ENCODE peak calls at places on chromosomes 1 and 21, in nine cellular contexts. One of them, this sample, is unnamed. For H3K4me1, the result is how much of the 10 kb centered on the place peaks cover.

GRCh38 chr1:2135425-2135824 is 59.1 kb downstream of the FAAP20 start:
- DNase-seq in hepatocyte: peak
- DNase-seq in OCI-LY7: no peak
- DNase-seq in neural progenitor cell: peak
- DNase-seq in GM23338: no peak
- DNase-seq in SK-N-SH: peak
- DNase-seq in GM23248: peak
- DNase-seq in PC-3: peak
- DNase-seq in HCT116: no peak
- DNase-seq in this sample: no peak

GRCh38 chr1:12669529-12670068 is 25.7 kb downstream of the AADACL4 start:
- DNase-seq in HCT116: no peak
- DNase-seq in GM23338: no peak
- DNase-seq in PC-3: no peak
- DNase-seq in SK-N-SH: no peak
- DNase-seq in OCI-LY7: no peak
- DNase-seq in GM23248: peak
- DNase-seq in hepatocyte: no peak
- DNase-seq in neural progenitor cell: no peak
- DNase-seq in this sample: no peak

GRCh38 chr1:84504580-84505021 is 1.6 kb upstream of the SPATA1 start:
- DNase-seq in hepatocyte: peak
- DNase-seq in neural progenitor cell: peak
- DNase-seq in SK-N-SH: peak
- DNase-seq in OCI-LY7: peak
- DNase-seq in PC-3: peak
- DNase-seq in GM23248: peak
- DNase-seq in HCT116: no peak
- DNase-seq in GM23338: no peak
- DNase-seq in this sample: no peak

GRCh38 chr1:21313146-21313885 is 23.1 kb upstream of the ECE1 start:
- DNase-seq in neural progenitor cell: no peak
- DNase-seq in OCI-LY7: no peak
- DNase-seq in GM23338: no peak
- DNase-seq in hepatocyte: no peak
- DNase-seq in PC-3: no peak
- DNase-seq in SK-N-SH: peak
- DNase-seq in GM23248: peak
- DNase-seq in HCT116: no peak
- DNase-seq in this sample: no peak

GRCh38 chr1:1777510-1777909 is 760 bp downstream of the NADK start:
- DNase-seq in GM23338: peak
- DNase-seq in GM23248: peak
- DNase-seq in PC-3: peak
- DNase-seq in OCI-LY7: peak
- DNase-seq in SK-N-SH: peak
- DNase-seq in HCT116: peak
- DNase-seq in hepatocyte: peak
- DNase-seq in neural progenitor cell: peak
- DNase-seq in this sample: peak

GRCh38 chr1:57858740-57859139 is 434.9 kb upstream of the DAB1 start:
- DNase-seq in GM23338: peak
- DNase-seq in GM23248: no peak
- DNase-seq in OCI-LY7: no peak
- DNase-seq in HCT116: no peak
- DNase-seq in hepatocyte: no peak
- DNase-seq in PC-3: no peak
- DNase-seq in neural progenitor cell: no peak
- DNase-seq in SK-N-SH: no peak
- DNase-seq in this sample: no peak

GRCh38 chr1:40143891-40144575 is 17.2 kb upstream of the RLF start:
- DNase-seq in PC-3: peak
- DNase-seq in GM23248: peak
- DNase-seq in hepatocyte: peak
- DNase-seq in HCT116: peak
- DNase-seq in SK-N-SH: peak
- DNase-seq in neural progenitor cell: peak
- DNase-seq in GM23338: peak
- DNase-seq in OCI-LY7: peak
- DNase-seq in this sample: peak

GRCh38 chr21:43740497-43741156 is 21.7 kb downstream of the PDXK start:
- DNase-seq in PC-3: no peak
- DNase-seq in hepatocyte: peak
- DNase-seq in HCT116: no peak
- DNase-seq in GM23338: peak
- DNase-seq in SK-N-SH: peak
- DNase-seq in OCI-LY7: no peak
- DNase-seq in GM23248: peak
- DNase-seq in neural progenitor cell: peak
- DNase-seq in this sample: no peak

GRCh38 chr1:38312753-38313152 is 266.2 kb upstream of the POU3F1 start:
- DNase-seq in OCI-LY7: no peak
- DNase-seq in neural progenitor cell: no peak
- DNase-seq in HCT116: no peak
- DNase-seq in GM23338: no peak
- DNase-seq in hepatocyte: no peak
- DNase-seq in GM23248: no peak
- DNase-seq in SK-N-SH: no peak
- DNase-seq in PC-3: no peak
- DNase-seq in this sample: no peak

GRCh38 chr1:211741116-211741515 is 65.7 kb upstream of the NEK2 start:
- DNase-seq in GM23338: peak
- DNase-seq in hepatocyte: no peak
- DNase-seq in neural progenitor cell: no peak
- DNase-seq in GM23248: no peak
- DNase-seq in OCI-LY7: no peak
- DNase-seq in SK-N-SH: no peak
- DNase-seq in HCT116: no peak
- DNase-seq in PC-3: no peak
- DNase-seq in this sample: no peak

GRCh38 chr1:53799141-53799540 is 39.0 kb downstream of the NDC1 start:
- DNase-seq in GM23248: no peak
- DNase-seq in HCT116: no peak
- DNase-seq in GM23338: no peak
- DNase-seq in OCI-LY7: no peak
- DNase-seq in hepatocyte: no peak
- DNase-seq in SK-N-SH: no peak
- DNase-seq in PC-3: no peak
- DNase-seq in neural progenitor cell: no peak
- DNase-seq in this sample: no peak

GRCh38 chr1:32650157-32650751 is at the start of gene ZBTB8OS:
- DNase-seq in GM23338: peak
- DNase-seq in PC-3: peak
- DNase-seq in SK-N-SH: peak
- DNase-seq in OCI-LY7: peak
- DNase-seq in neural progenitor cell: peak
- DNase-seq in HCT116: peak
- DNase-seq in GM23248: peak
- DNase-seq in hepatocyte: peak
- DNase-seq in this sample: peak

GRCh38 chr1:32650752-32651460 is at the start of gene RBBP4:
- DNase-seq in GM23338: peak
- DNase-seq in GM23248: peak
- DNase-seq in neural progenitor cell: peak
- DNase-seq in HCT116: peak
- DNase-seq in PC-3: peak
- DNase-seq in hepatocyte: peak
- DNase-seq in OCI-LY7: peak
- DNase-seq in SK-N-SH: peak
- DNase-seq in this sample: peak

GRCh38 chr1:32651461-32652073 is 559 bp downstream of the RBBP4 start:
- DNase-seq in SK-N-SH: no peak
- DNase-seq in HCT116: peak
- DNase-seq in hepatocyte: no peak
- DNase-seq in OCI-LY7: peak
- DNase-seq in GM23248: peak
- DNase-seq in PC-3: peak
- DNase-seq in neural progenitor cell: no peak
- DNase-seq in GM23338: no peak
- DNase-seq in this sample: peak

GRCh38 chr1:32647308-32648134 is 2.8 kb downstream of the ZBTB8OS start:
- DNase-seq in GM23338: no peak
- DNase-seq in HCT116: no peak
- DNase-seq in neural progenitor cell: no peak
- DNase-seq in PC-3: no peak
- DNase-seq in OCI-LY7: peak
- DNase-seq in SK-N-SH: no peak
- DNase-seq in GM23248: no peak
- DNase-seq in hepatocyte: no peak
- DNase-seq in this sample: no peak

GRCh38 chr1:32652244-32652962 is 1.4 kb downstream of the RBBP4 start:
- DNase-seq in PC-3: no peak
- DNase-seq in GM23338: no peak
- DNase-seq in hepatocyte: no peak
- DNase-seq in neural progenitor cell: no peak
- DNase-seq in HCT116: no peak
- DNase-seq in GM23248: no peak
- DNase-seq in OCI-LY7: peak
- DNase-seq in SK-N-SH: no peak
- DNase-seq in this sample: no peak
- H3K4me3 ChIP-seq in PC-3: peak
- H3K4me3 ChIP-seq in GM23338: peak
- H3K4me3 ChIP-seq in hepatocyte: peak
- H3K4me3 ChIP-seq in neural progenitor cell: peak
- H3K4me3 ChIP-seq in HCT116: peak
- H3K4me3 ChIP-seq in GM23248: peak
- H3K4me3 ChIP-seq in OCI-LY7: peak
- H3K4me3 ChIP-seq in SK-N-SH: peak
- H3K4me3 ChIP-seq in this sample: peak

GRCh38 chr1:66356605-66357004 is 177.3 kb upstream of the SGIP1 start:
- DNase-seq in HCT116: no peak
- DNase-seq in OCI-LY7: no peak
- DNase-seq in PC-3: no peak
- DNase-seq in neural progenitor cell: peak
- DNase-seq in GM23338: peak
- DNase-seq in GM23248: no peak
- DNase-seq in SK-N-SH: no peak
- DNase-seq in hepatocyte: no peak
- DNase-seq in this sample: no peak
- H3K4me1 ChIP-seq in HCT116: half or more
- H3K4me1 ChIP-seq in OCI-LY7: under half
- H3K4me1 ChIP-seq in PC-3: under half
- H3K4me1 ChIP-seq in neural progenitor cell: under half
- H3K4me1 ChIP-seq in GM23338: under half
- H3K4me1 ChIP-seq in GM23248: half or more
- H3K4me1 ChIP-seq in SK-N-SH: under half
- H3K4me1 ChIP-seq in hepatocyte: under half
- H3K4me1 ChIP-seq in this sample: under half

GRCh38 chr1:204883405-204883804 is 12.7 kb downstream of the NFASC start:
- DNase-seq in GM23248: no peak
- DNase-seq in hepatocyte: no peak
- DNase-seq in neural progenitor cell: peak
- DNase-seq in SK-N-SH: no peak
- DNase-seq in HCT116: no peak
- DNase-seq in PC-3: no peak
- DNase-seq in OCI-LY7: no peak
- DNase-seq in GM23338: no peak
- DNase-seq in this sample: no peak

GRCh38 chr1:204878835-204879234 is 8.2 kb downstream of the NFASC start:
- DNase-seq in GM23338: no peak
- DNase-seq in neural progenitor cell: no peak
- DNase-seq in PC-3: no peak
- DNase-seq in hepatocyte: no peak
- DNase-seq in SK-N-SH: no peak
- DNase-seq in HCT116: no peak
- DNase-seq in GM23248: no peak
- DNase-seq in OCI-LY7: no peak
- DNase-seq in this sample: no peak

GRCh38 chr1:204879351-204879750 is 8.7 kb downstream of the NFASC start:
- DNase-seq in GM23248: no peak
- DNase-seq in hepatocyte: no peak
- DNase-seq in HCT116: no peak
- DNase-seq in GM23338: no peak
- DNase-seq in PC-3: no peak
- DNase-seq in OCI-LY7: no peak
- DNase-seq in neural progenitor cell: no peak
- DNase-seq in SK-N-SH: peak
- DNase-seq in this sample: no peak

GRCh38 chr1:204882479-204882878 is 11.8 kb downstream of the NFASC start:
- DNase-seq in HCT116: no peak
- DNase-seq in neural progenitor cell: no peak
- DNase-seq in GM23248: no peak
- DNase-seq in GM23338: no peak
- DNase-seq in OCI-LY7: no peak
- DNase-seq in PC-3: no peak
- DNase-seq in hepatocyte: no peak
- DNase-seq in SK-N-SH: no peak
- DNase-seq in this sample: no peak

GRCh38 chr1:204880906-204881305 is 10.2 kb downstream of the NFASC start:
- DNase-seq in PC-3: no peak
- DNase-seq in GM23248: no peak
- DNase-seq in neural progenitor cell: no peak
- DNase-seq in SK-N-SH: no peak
- DNase-seq in GM23338: no peak
- DNase-seq in HCT116: no peak
- DNase-seq in OCI-LY7: no peak
- DNase-seq in hepatocyte: no peak
- DNase-seq in this sample: no peak
- TF ChIP-seq EZH2phosphoT487 in PC-3: no peak
- TF ChIP-seq EZH2phosphoT487 in GM23248: no peak
- TF ChIP-seq EZH2phosphoT487 in neural progenitor cell: no peak
- TF ChIP-seq EZH2phosphoT487 in SK-N-SH: no peak
- TF ChIP-seq EZH2phosphoT487 in GM23338: no peak
- TF ChIP-seq EZH2phosphoT487 in HCT116: no peak
- TF ChIP-seq EZH2phosphoT487 in OCI-LY7: no peak
- TF ChIP-seq EZH2phosphoT487 in hepatocyte: no peak
- TF ChIP-seq EZH2phosphoT487 in this sample: no peak

GRCh38 chr1:24972257-24973242 is 42.5 kb upstream of the RUNX3 start:
- DNase-seq in GM23248: no peak
- DNase-seq in OCI-LY7: no peak
- DNase-seq in PC-3: no peak
- DNase-seq in SK-N-SH: no peak
- DNase-seq in HCT116: no peak
- DNase-seq in neural progenitor cell: no peak
- DNase-seq in GM23338: no peak
- DNase-seq in hepatocyte: no peak
- DNase-seq in this sample: no peak

GRCh38 chr1:24978383-24979032 is 48.4 kb upstream of the RUNX3 start:
- DNase-seq in SK-N-SH: no peak
- DNase-seq in PC-3: no peak
- DNase-seq in OCI-LY7: no peak
- DNase-seq in HCT116: no peak
- DNase-seq in hepatocyte: no peak
- DNase-seq in GM23338: no peak
- DNase-seq in GM23248: no peak
- DNase-seq in neural progenitor cell: no peak
- DNase-seq in this sample: no peak

GRCh38 chr1:24971539-24971938 is 41.5 kb upstream of the RUNX3 start:
- DNase-seq in SK-N-SH: no peak
- DNase-seq in hepatocyte: no peak
- DNase-seq in OCI-LY7: no peak
- DNase-seq in HCT116: no peak
- DNase-seq in neural progenitor cell: no peak
- DNase-seq in PC-3: no peak
- DNase-seq in GM23248: no peak
- DNase-seq in GM23338: no peak
- DNase-seq in this sample: no peak

GRCh38 chr1:24973315-24973714 is 43.2 kb upstream of the RUNX3 start:
- DNase-seq in GM23338: no peak
- DNase-seq in OCI-LY7: no peak
- DNase-seq in HCT116: no peak
- DNase-seq in hepatocyte: no peak
- DNase-seq in neural progenitor cell: no peak
- DNase-seq in PC-3: no peak
- DNase-seq in GM23248: peak
- DNase-seq in SK-N-SH: no peak
- DNase-seq in this sample: no peak

GRCh38 chr1:24975391-24975790 is 45.3 kb upstream of the RUNX3 start:
- DNase-seq in OCI-LY7: peak
- DNase-seq in neural progenitor cell: no peak
- DNase-seq in SK-N-SH: no peak
- DNase-seq in GM23248: no peak
- DNase-seq in PC-3: no peak
- DNase-seq in HCT116: no peak
- DNase-seq in GM23338: no peak
- DNase-seq in hepatocyte: no peak
- DNase-seq in this sample: no peak
- H3K4me3 ChIP-seq in OCI-LY7: no peak
- H3K4me3 ChIP-seq in neural progenitor cell: no peak
- H3K4me3 ChIP-seq in SK-N-SH: no peak
- H3K4me3 ChIP-seq in GM23248: no peak
- H3K4me3 ChIP-seq in PC-3: no peak
- H3K4me3 ChIP-seq in HCT116: no peak
- H3K4me3 ChIP-seq in GM23338: no peak
- H3K4me3 ChIP-seq in hepatocyte: no peak
- H3K4me3 ChIP-seq in this sample: no peak

This sample was measured in MM.1S.